ENCODE peak calls at places on chromosome 18, in nine cellular contexts. W, Z, H, F, P, S, T, O and C are unnamed samples.

GRCh38 chr18:42178381-42179080 is 223.5 kb downstream of the PIK3C3 start:
- DNase-seq in P (no peak), O (no peak), H (no peak), S (no peak), W (no peak), F (no peak), Z (no peak), T (no peak), C (no peak)

GRCh38 chr18:62073461-62073860 is 113.4 kb downstream of the PIGN start:
- DNase-seq in H (no peak), O (no peak), S (no peak), T (no peak), F (no peak), P (no peak), Z (no peak), W (no peak), C (no peak)

GRCh38 chr18:6920099-6920955 is 190.8 kb downstream of the ARHGAP28 start:
- DNase-seq in F (peak), O (peak), P (peak), S (peak), T (peak), Z (peak), H (no peak), W (peak), C (no peak)

GRCh38 chr18:11064106-11064505 is 85.3 kb downstream of the PIEZO2 start:
- DNase-seq in P (no peak), T (no peak), O (no peak), W (peak), F (no peak), H (no peak), S (no peak), Z (no peak), C (no peak)

GRCh38 chr18:12307871-12308385 is at the start of gene TUBB6:
- DNase-seq in W (peak), P (peak), F (no peak), H (peak), Z (peak), O (peak), T (peak), S (peak), C (peak)

GRCh38 chr18:54222922-54223567 is 1.4 kb downstream of the MBD2 start:
- DNase-seq in W (no peak), H (no peak), O (no peak), F (no peak), P (no peak), T (no peak), Z (peak), S (no peak), C (no peak)

GRCh38 chr18:7817596-7817995 is 250.5 kb downstream of the PTPRM start:
- DNase-seq in H (no peak), O (no peak), W (no peak), Z (no peak), F (no peak), P (no peak), S (no peak), T (no peak), C (no peak)

GRCh38 chr18:7038330-7038846 is 79.2 kb downstream of the LAMA1 start:
- DNase-seq in W (peak), Z (peak), F (peak), S (peak), T (no peak), H (peak), P (no peak), O (peak), C (no peak)

GRCh38 chr18:28541276-28541930 is 364.5 kb upstream of the CDH2 start:
- DNase-seq in O (no peak), S (peak), Z (no peak), W (no peak), H (no peak), P (no peak), T (no peak), F (no peak), C (no peak)

GRCh38 chr18:24138884-24139616 is at the start of gene CABYR:
- DNase-seq in S (peak), Z (peak), P (peak), H (peak), F (peak), W (peak), T (peak), O (peak), C (peak)

GRCh38 chr18:49527631-49528327 is 34.1 kb upstream of the LIPG start:
- DNase-seq in W (no peak), T (no peak), F (no peak), H (no peak), O (no peak), P (no peak), S (no peak), Z (no peak), C (no peak)

GRCh38 chr18:35026407-35027061 is 14.7 kb upstream of the MAPRE2 start:
- DNase-seq in O (peak), F (no peak), Z (no peak), H (no peak), T (no peak), W (no peak), S (peak), P (no peak), C (no peak)

GRCh38 chr18:27619259-27619772 is 434.2 kb upstream of the CHST9 start:
- DNase-seq in O (no peak), F (no peak), H (no peak), W (no peak), T (no peak), P (no peak), S (no peak), Z (no peak), C (no peak)

DNA sequence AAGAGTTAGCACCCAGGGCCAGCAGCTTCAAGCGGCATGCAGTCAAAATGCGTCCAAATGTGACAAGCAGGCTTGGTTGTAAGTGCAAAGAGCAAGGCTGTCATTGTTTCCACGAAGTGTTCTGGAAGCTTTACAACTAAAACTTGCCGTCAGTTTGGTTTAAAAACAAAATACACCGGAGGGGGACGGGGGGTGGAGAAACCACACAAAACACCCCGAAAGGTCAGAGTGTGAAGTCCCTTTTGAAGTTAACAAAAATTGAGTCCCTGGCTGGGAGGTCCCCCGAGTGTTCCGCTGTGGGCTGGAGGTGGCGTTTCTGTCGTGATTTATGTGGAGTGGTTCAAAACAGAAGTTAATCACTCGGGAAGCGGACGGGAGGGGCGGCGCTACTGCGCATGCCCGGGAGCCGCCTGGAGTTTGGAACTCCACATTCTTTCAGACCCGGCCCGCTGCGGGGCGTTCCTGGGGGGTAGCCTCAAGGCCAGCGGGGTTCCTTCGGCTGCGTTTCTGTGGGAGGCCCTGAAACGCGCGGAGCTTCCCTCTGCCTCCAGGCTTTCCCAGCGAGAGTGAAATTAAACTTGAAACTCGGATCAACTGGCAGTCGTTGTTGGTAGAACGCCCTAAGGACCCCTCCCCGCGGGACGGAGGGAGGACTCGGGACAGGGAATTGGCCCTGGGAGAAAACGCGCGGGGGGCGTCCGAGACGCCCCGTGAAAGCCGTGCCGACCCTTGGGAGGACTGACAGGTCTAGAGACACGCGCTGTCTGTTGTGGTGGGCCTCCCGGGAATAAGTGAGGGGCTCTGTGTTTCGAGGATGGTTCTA is 1.4 kb downstream of the TGIF1 start:
- DNase-seq in H (peak), T (peak), W (peak), S (peak), F (no peak), Z (peak), P (peak), O (peak), C (peak)
- TF ChIP-seq CTCF in H (no peak), T (no peak), W (no peak), S (no peak), F (no peak), Z (no peak), P (no peak), O (no peak), C (no peak)

GRCh38 chr18:57586243-57587049 is at the start of gene FECH:
- DNase-seq in S (peak), Z (peak), O (peak), H (peak), P (peak), W (peak), F (no peak), T (peak), C (peak)
- TF ChIP-seq CTCF in S (no peak), Z (no peak), O (no peak), H (no peak), P (no peak), W (no peak), F (no peak), T (no peak), C (no peak)

GRCh38 chr18:50558948-50559749 is 738 bp upstream of the MAPK4 start:
- DNase-seq in F (no peak), T (no peak), Z (no peak), W (no peak), P (no peak), S (peak), H (peak), O (no peak), C (no peak)
- TF ChIP-seq CTCF in F (no peak), T (no peak), Z (no peak), W (no peak), P (no peak), S (no peak), H (no peak), O (no peak), C (no peak)

DNA sequence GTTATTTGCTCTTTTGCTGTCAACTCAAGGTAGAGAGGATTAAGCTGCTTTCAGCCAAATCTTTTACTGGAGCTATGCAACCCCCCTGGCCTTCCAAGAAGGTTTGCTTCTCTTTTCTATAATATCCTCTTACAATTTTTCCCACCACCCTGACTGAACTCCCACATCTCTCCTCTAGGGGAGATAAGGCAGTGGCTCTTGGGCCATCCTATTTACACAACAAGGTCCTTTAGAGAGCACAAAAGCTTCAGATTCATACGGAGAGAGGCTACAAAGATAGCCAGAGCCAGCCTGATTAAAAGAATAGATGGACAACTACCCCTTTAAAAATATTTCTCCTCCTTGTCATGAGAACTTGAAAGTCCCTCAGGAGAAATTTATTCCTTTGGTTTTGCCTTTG is 95.7 kb downstream of the TPGS2 start:
- DNase-seq in Z (no peak), P (no peak), W (no peak), O (no peak), S (no peak), T (no peak), F (no peak), H (no peak), C (no peak)
- TF ChIP-seq CTCF in Z (no peak), P (no peak), W (peak), O (peak), S (no peak), T (no peak), F (no peak), H (no peak), C (no peak)

GRCh38 chr18:58398648-58399398 is 230.1 kb downstream of the ALPK2 start:
- DNase-seq in O (no peak), H (no peak), P (no peak), Z (no peak), S (no peak), T (no peak), W (no peak), F (no peak), C (no peak)

GRCh38 chr18:58402951-58403702 is 225.8 kb downstream of the ALPK2 start:
- DNase-seq in P (no peak), Z (no peak), O (no peak), W (no peak), S (no peak), F (no peak), T (no peak), H (no peak), C (no peak)

GRCh38 chr18:58401191-58401590 is 227.7 kb downstream of the ALPK2 start:
- DNase-seq in W (no peak), F (no peak), O (no peak), P (no peak), T (no peak), S (no peak), Z (no peak), H (no peak), C (no peak)

GRCh38 chr18:58402247-58402646 is 226.6 kb downstream of the ALPK2 start:
- DNase-seq in Z (peak), F (no peak), O (peak), T (no peak), P (no peak), S (peak), W (peak), H (no peak), C (no peak)

GRCh38 chr18:58400337-58400885 is 228.5 kb downstream of the ALPK2 start:
- DNase-seq in W (peak), Z (no peak), O (peak), H (no peak), T (no peak), S (no peak), F (peak), P (no peak), C (no peak)
- TF ChIP-seq CTCF in W (no peak), Z (no peak), O (no peak), H (no peak), T (no peak), S (no peak), F (no peak), P (no peak), C (peak)